ENCODE peak calls at places on chromosomes 16 and 17, in six cellular contexts. R, J, W, E, V and L are unnamed samples. For H3K9me3, the result is how much of the 10 kb centered on the place peaks cover.

GRCh38 chr17:63476494-63476856 is 386 bp upstream of the ACE start:
- DNase-seq in R (no peak), J (peak), W (no peak), E (no peak), V (no peak), L (no peak)

GRCh38 chr17:19645608-19646250 is 2.8 kb upstream of the ALDH3A2 start:
- DNase-seq in R (peak), J (peak), W (no peak), E (peak), V (no peak), L (no peak)

GRCh38 chr16:85870159-85870558 is 28.8 kb upstream of the IRF8 start:
- DNase-seq in R (no peak), J (no peak), W (no peak), E (peak), V (no peak), L (no peak)

GRCh38 chr17:21017861-21018260 is 24.9 kb downstream of the USP22 start:
- DNase-seq in R (no peak), J (no peak), W (no peak), E (no peak), V (no peak), L (no peak)

GRCh38 chr16:89700649-89701424 is 668 bp downstream of the SPATA2L start:
- DNase-seq in R (peak), J (peak), W (no peak), E (no peak), V (no peak), L (peak)

GRCh38 chr16:51545951-51546350 is 394.9 kb upstream of the SALL1 start:
- DNase-seq in R (no peak), J (no peak), W (no peak), E (no peak), V (no peak), L (no peak)

GRCh38 chr17:38798614-38799500 is 499 bp downstream of the PIP4K2B start:
- DNase-seq in R (peak), J (peak), W (no peak), E (peak), V (no peak), L (peak)

GRCh38 chr16:9040766-9041430 is 50.5 kb upstream of the HAPSTR1 start:
- DNase-seq in R (no peak), J (no peak), W (no peak), E (no peak), V (no peak), L (no peak)

GRCh38 chr16:8323153-8323552 is 267.2 kb downstream of the TMEM114 start:
- DNase-seq in R (no peak), J (no peak), W (no peak), E (no peak), V (no peak), L (no peak)

GRCh38 chr17:27244481-27245223 is 49.3 kb upstream of the WSB1 start:
- DNase-seq in R (peak), J (peak), W (peak), E (peak), V (no peak), L (peak)

GRCh38 chr16:51877686-51878085 is 669.3 kb downstream of the TOX3 start:
- DNase-seq in R (no peak), J (no peak), W (no peak), E (no peak), V (no peak), L (no peak)

GRCh38 chr16:78591682-78592103 is 492.2 kb downstream of the WWOX start:
- DNase-seq in R (no peak), J (no peak), W (no peak), E (no peak), V (no peak), L (no peak)

GRCh38 chr17:4199818-4200402 is 56.9 kb downstream of the CYB5D2 start:
- DNase-seq in R (peak), J (peak), W (no peak), E (no peak), V (no peak), L (no peak)

GRCh38 chr17:80389011-80389995 is 25.7 kb upstream of the ENDOV start:
- DNase-seq in R (no peak), J (no peak), W (no peak), E (no peak), V (no peak), L (no peak)

GRCh38 chr16:70550082-70550481 is 26.5 kb downstream of the SF3B3 start:
- DNase-seq in R (no peak), J (no peak), W (no peak), E (no peak), V (no peak), L (no peak)

GRCh38 chr16:81790277-81790676 is 11.2 kb downstream of the PLCG2 start:
- DNase-seq in R (no peak), J (no peak), W (no peak), E (no peak), V (no peak), L (no peak)

GRCh38 chr17:78132086-78132676 is 1.6 kb downstream of the TMC8 start:
- DNase-seq in R (no peak), J (peak), W (no peak), E (no peak), V (no peak), L (no peak)

GRCh38 chr17:35969558-35970442 is 11.5 kb downstream of the CCL16 start:
- DNase-seq in R (peak), J (peak), W (peak), E (peak), V (peak), L (peak)

GRCh38 chr16:59179446-59180082 is 445.4 kb upstream of the GOT2 start:
- DNase-seq in R (no peak), J (no peak), W (no peak), E (no peak), V (no peak), L (no peak)

GRCh38 chr17:81961087-81961514 is at the start of gene NOTUM:
- DNase-seq in R (peak), J (no peak), W (no peak), E (no peak), V (no peak), L (no peak)

GRCh38 chr17:44044092-44044491 is 22.4 kb downstream of the LSM12 start:
- DNase-seq in R (no peak), J (no peak), W (no peak), E (no peak), V (no peak), L (no peak)

GRCh38 chr17:28335959-28336871 is 654 bp downstream of the TNFAIP1 start:
- DNase-seq in R (peak), J (peak), W (peak), E (peak), V (no peak), L (peak)
- H3K9me3 ChIP-seq in R (under half), J (under half), W (under half), E (under half), V (under half), L (under half)

DNA sequence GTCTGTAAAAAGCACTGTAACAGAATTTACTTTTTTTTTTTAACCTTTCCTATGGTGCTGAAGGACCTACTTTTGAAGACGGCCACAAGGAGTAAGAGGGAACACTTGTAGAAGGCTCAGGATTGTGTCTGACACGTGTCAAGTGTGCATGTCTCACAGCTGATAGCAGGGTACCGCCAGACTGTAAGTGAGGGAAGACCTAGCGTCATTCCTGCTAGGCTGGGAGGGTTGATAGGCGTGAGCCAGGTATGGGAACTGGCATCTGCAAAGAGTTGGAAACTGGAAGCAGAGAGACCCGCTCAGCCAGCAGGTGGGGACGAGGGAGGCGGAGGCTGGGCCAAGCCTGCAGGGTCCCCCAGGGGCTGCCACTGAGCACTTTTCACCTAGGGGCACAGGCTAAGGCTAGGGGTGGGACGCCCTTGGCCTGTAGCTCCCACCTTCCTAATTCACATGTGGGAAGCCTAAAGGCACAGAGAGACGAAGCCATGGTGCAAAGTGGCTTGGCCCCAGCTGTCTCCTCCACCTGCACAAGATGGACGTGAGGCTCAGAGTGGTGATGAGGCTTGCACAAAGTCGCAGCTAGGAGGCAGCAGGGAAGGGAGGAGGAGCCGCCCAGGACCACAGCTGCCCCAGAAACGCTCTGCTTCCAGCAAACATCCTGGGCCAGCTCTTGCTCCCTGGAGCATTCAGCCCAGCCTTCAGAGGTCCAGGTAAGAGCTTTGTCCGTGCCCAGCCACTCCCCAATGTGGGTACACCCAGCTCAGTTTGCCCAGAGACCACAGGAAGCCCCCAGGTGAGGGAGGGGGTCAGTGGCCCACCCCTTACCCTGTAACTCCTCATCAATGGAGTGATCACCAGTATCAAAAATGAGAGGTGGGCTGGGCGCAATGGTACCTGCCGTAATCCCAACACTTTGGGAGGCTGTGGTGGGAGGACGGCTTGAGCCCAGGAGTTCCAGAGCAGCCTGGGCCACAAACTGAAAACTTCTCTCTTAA is 18.9 kb downstream of the VASN start:
- DNase-seq in R (no peak), J (no peak), W (no peak), E (no peak), V (no peak), L (no peak)
- TF ChIP-seq CTCF in R (no peak), J (no peak), W (no peak), E (no peak), V (no peak), L (no peak)

DNA sequence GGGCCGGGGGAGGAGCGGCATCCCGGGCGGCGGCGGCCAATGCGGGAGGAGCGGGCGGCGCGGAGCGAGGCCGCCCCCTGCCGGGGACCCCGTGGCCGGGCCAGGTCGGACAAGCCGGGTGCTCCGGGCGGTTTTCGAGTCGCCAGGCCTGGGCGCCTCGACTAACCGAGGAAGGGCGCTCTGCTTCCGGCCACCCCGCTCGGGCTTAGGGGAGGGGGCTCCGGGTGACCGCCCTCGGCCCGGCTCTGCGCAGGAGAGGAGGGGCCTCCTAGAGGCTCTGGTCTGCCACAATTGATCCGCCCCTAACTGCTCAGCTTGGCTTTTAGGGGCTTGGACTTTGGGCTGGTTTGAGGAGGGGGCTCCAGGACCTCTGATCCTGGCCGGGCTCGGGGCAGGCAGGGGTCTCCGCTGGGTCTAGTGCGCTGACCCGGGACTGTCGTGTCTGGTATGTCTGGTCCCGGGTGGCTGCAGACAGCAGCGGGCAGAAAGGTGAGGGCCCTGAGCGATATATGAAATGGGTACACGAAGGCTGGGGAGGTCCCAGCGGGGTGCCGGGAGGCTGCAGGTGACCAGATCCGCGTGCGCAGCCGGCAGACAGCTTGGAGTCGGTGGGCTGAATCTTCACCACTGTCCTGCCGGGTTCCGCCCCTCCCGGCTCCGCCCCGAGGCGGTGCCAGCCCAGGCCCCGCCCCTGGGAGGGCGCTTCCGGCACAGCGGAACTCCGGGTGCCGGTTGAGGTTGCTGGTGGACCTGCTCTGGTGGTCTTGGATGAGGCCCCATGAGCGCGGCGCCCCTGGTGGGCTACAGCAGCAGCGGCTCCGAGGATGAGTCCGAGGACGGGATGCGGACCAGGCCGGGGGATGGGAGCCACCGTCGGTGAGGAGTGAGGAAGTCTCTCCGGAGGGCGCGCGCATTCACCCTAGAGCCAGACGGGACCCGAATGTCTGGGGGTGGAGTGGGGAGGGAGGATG is at the start of gene USB1:
- DNase-seq in R (peak), J (peak), W (peak), E (peak), V (peak), L (peak)
- H3K9me3 ChIP-seq in R (under half), J (under half), W (under half), E (under half), V (under half), L (under half)

GRCh38 chr16:25106567-25107465 is 4.7 kb upstream of the LCMT1 start:
- DNase-seq in R (peak), J (peak), W (no peak), E (peak), V (no peak), L (peak)
- TF ChIP-seq CTCF in R (peak), J (no peak), W (no peak), E (peak), V (peak), L (no peak)

GRCh38 chr16:68563631-68564366 is 24.7 kb downstream of the ZFP90 start:
- DNase-seq in R (no peak), J (no peak), W (no peak), E (no peak), V (no peak), L (no peak)

GRCh38 chr16:68564367-68564985 is 25.4 kb downstream of the ZFP90 start:
- DNase-seq in R (no peak), J (no peak), W (no peak), E (no peak), V (no peak), L (no peak)
- H3K9me3 ChIP-seq in R (half or more), J (half or more), W (under half), E (half or more), V (half or more), L (under half)

GRCh38 chr17:45371414-45372324 is 54.8 kb upstream of the MAP3K14 start:
- DNase-seq in R (peak), J (peak), W (peak), E (peak), V (no peak), L (peak)
- TF ChIP-seq CTCF in R (no peak), J (no peak), W (no peak), E (no peak), V (no peak), L (no peak)

GRCh38 chr17:45427181-45427835 is 5.4 kb downstream of the ARHGAP27 start:
- DNase-seq in R (no peak), J (no peak), W (no peak), E (no peak), V (no peak), L (no peak)
- H3K9me3 ChIP-seq in R (under half), J (under half), W (under half), E (under half), V (under half), L (under half)

GRCh38 chr17:11550431-11550830 is 47.8 kb upstream of the DNAH9 start:
- DNase-seq in R (no peak), J (no peak), W (no peak), E (no peak), V (no peak), L (no peak)
- TF ChIP-seq CTCF in R (no peak), J (no peak), W (no peak), E (no peak), V (no peak), L (no peak)